ENCODE peak calls at places on chromosome 19, in ten cellular contexts. L is right atrium auricular region, C is A673, R is aorta, B is IMR-90, O is astrocyte, M is heart left ventricle, N is pancreas, J is neural progenitor cell, V is thoracic aorta. P is an unnamed sample.
A peak's percentile ranks its signal among the peaks of the same experiment; 100 is the strongest.

GRCh38 chr19:54792814-54793213 is 10.6 kb upstream of the KIR2DL4 start:
- DNase-seq in L (no peak), C (no peak), R (no peak), B (no peak), O (no peak), M (no peak), N (no peak), J (no peak), V (no peak), P (no peak)

GRCh38 chr19:46218160-46218559 is 11.4 kb upstream of the IGFL1 start:
- DNase-seq in L (no peak), C (peak; percentile 63), R (no peak), B (peak; percentile 6), O (peak; percentile 25), M (no peak), N (no peak), J (peak; percentile 89), V (no peak), P (no peak)

GRCh38 chr19:4208385-4209094 is 20.8 kb upstream of the EBI3 start:
- DNase-seq in L (no peak), C (peak; percentile 68), R (no peak), B (peak; percentile 43), O (peak; percentile 16), M (no peak), N (no peak), J (peak; percentile 54), V (no peak), P (no peak)

GRCh38 chr19:46211201-46211881 is 18.2 kb upstream of the IGFL1 start:
- DNase-seq in L (no peak), C (no peak), R (peak; percentile 53), B (no peak), O (no peak), M (no peak), N (peak; percentile 46), J (peak; percentile 33), V (no peak), P (no peak)

GRCh38 chr19:34489175-34489574 is 7.6 kb downstream of the WTIP start:
- DNase-seq in L (no peak), C (no peak), R (peak; percentile 17), B (no peak), O (no peak), M (no peak), N (no peak), J (no peak), V (no peak), P (no peak)

GRCh38 chr19:5036733-5037681 is 68.1 kb downstream of the KDM4B start:
- DNase-seq in L (no peak), C (peak; percentile 64), R (no peak), B (peak; percentile 72), O (peak; percentile 78), M (no peak), N (no peak), J (no peak), V (no peak), P (peak; percentile 86)

GRCh38 chr19:3186377-3186688 is 603 bp downstream of the NCLN start:
- DNase-seq in L (no peak), C (no peak), R (peak; percentile 77), B (no peak), O (no peak), M (no peak), N (no peak), J (peak; percentile 41), V (no peak), P (peak; percentile 73)

GRCh38 chr19:11580665-11581418 is 3.4 kb upstream of the ACP5 start:
- DNase-seq in L (peak; percentile 65), C (no peak), R (no peak), B (peak; percentile 8), O (no peak), M (no peak), N (no peak), J (no peak), V (no peak), P (no peak)

GRCh38 chr19:16366433-16367268 is 42.0 kb downstream of the KLF2 start:
- DNase-seq in L (no peak), C (no peak), R (peak; percentile 55), B (no peak), O (no peak), M (no peak), N (no peak), J (no peak), V (no peak), P (peak; percentile 51)

GRCh38 chr19:16197622-16198362 is at the start of gene AP1M1:
- DNase-seq in L (peak; percentile 98), C (peak; percentile 98), R (peak; percentile 100), B (peak; percentile 97), O (peak; percentile 90), M (peak; percentile 99), N (peak; percentile 98), J (peak; percentile 97), V (peak; percentile 89), P (peak; percentile 100)

GRCh38 chr19:1284293-1284978 is 1.2 kb upstream of the EFNA2 start:
- DNase-seq in L (no peak), C (no peak), R (no peak), B (no peak), O (no peak), M (no peak), N (no peak), J (no peak), V (no peak), P (no peak)

GRCh38 chr19:28285078-28285477 is 927.9 kb downstream of the UQCRFS1 start:
- DNase-seq in L (no peak), C (no peak), R (no peak), B (no peak), O (no peak), M (no peak), N (no peak), J (no peak), V (no peak), P (no peak)

GRCh38 chr19:28285917-28286316 is 927.0 kb downstream of the UQCRFS1 start:
- DNase-seq in L (no peak), C (no peak), R (no peak), B (no peak), O (no peak), M (no peak), N (no peak), J (no peak), V (no peak), P (no peak)

GRCh38 chr19:28283592-28283991 is 929.4 kb downstream of the UQCRFS1 start:
- DNase-seq in L (no peak), C (no peak), R (no peak), B (no peak), O (no peak), M (no peak), N (no peak), J (no peak), V (no peak), P (no peak)

GRCh38 chr19:28281676-28282075 is 931.3 kb downstream of the UQCRFS1 start:
- DNase-seq in L (no peak), C (no peak), R (no peak), B (no peak), O (no peak), M (no peak), N (no peak), J (no peak), V (no peak), P (no peak)

DNA sequence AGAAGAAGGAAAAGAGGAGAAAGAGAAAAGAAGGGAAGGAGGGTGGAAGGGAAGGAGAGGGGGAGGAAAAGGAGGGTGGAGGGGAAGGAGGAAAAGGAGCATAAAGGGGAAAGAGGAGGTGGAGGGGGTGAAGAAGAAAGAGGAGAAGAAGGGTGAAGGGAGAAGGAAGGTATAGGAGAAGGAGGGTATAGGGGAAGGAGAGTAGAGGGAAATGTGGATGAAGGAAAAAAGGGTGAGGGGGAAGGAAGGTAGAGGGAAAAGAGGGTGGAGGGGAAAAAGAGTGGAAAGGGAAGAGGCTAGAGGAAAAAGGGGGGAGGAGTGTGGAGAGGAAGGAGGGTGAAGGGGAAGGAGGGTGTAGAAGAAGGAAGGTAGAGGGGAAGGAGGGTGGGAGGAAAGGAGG is 928.6 kb downstream of the UQCRFS1 start:
- DNase-seq in L (no peak), C (no peak), R (no peak), B (no peak), O (no peak), M (no peak), N (no peak), J (no peak), V (no peak), P (no peak)
- H3K4me1 ChIP-seq in L (no peaks in the 10 kb centered on the region), C (peaks cover 6% of the 10 kb centered on the region), R (no peaks in the 10 kb centered on the region), B (no peaks in the 10 kb centered on the region), O (peaks cover 4% of the 10 kb centered on the region), M (peaks cover 2% of the 10 kb centered on the region), N (peaks cover 15% of the 10 kb centered on the region), J (peaks cover 9% of the 10 kb centered on the region), V (no peaks in the 10 kb centered on the region), P (no peaks in the 10 kb centered on the region)

DNA sequence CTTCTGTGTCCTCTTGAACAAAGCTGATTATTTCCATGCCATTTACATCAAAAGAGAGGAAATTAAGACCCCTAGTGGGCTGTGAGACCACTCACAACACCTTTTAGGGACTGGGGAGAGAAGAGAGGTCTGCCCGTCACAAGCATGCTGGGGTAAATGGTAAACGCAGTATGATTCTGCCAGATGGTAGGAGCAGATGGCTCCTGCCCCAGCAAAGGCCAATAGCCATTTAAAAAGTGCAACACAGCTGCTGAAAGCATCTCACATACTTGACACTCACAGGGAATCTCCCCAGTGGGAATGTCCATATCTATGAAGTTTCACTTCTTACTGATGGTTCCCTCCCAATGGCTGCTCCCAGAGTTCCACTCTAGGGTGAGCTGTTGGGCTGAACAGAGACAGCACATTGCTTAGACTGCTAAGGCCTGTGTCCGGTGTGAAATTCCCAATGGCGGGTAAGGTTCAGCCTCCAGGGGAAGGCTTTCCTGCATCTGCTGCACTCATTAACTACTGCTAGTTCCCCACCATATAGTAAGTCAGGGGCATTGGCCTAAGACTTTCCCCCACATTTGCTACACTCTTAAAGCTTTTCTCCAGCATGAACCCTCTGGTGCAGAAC is 7.4 kb downstream of the ZNF671 start:
- DNase-seq in L (no peak), C (no peak), R (no peak), B (no peak), O (no peak), M (no peak), N (no peak), J (no peak), V (no peak), P (no peak)
- H3K9me3 ChIP-seq in L (peaks cover 61% of the 10 kb centered on the region), C (peaks cover 55% of the 10 kb centered on the region), R (peaks cover 39% of the 10 kb centered on the region), B (peaks cover 56% of the 10 kb centered on the region), O (peaks cover 42% of the 10 kb centered on the region), M (peaks cover 92% of the 10 kb centered on the region), N (no peaks in the 10 kb centered on the region), J (no peaks in the 10 kb centered on the region), V (peaks cover 65% of the 10 kb centered on the region), P (peaks cover 14% of the 10 kb centered on the region)

GRCh38 chr19:39951065-39951650 is 16.7 kb upstream of the FCGBP start:
- DNase-seq in L (no peak), C (no peak), R (no peak), B (no peak), O (no peak), M (no peak), N (no peak), J (no peak), V (no peak), P (no peak)
- H3K4me3 ChIP-seq in L (no peak overlapping the region), C (peak overlapping the region; percentile 23), R (no peak overlapping the region), B (no peak overlapping the region), O (no peak overlapping the region), M (no peak overlapping the region), N (no peak overlapping the region), J (no peak overlapping the region), V (no peak overlapping the region), P (no peak overlapping the region)

DNA sequence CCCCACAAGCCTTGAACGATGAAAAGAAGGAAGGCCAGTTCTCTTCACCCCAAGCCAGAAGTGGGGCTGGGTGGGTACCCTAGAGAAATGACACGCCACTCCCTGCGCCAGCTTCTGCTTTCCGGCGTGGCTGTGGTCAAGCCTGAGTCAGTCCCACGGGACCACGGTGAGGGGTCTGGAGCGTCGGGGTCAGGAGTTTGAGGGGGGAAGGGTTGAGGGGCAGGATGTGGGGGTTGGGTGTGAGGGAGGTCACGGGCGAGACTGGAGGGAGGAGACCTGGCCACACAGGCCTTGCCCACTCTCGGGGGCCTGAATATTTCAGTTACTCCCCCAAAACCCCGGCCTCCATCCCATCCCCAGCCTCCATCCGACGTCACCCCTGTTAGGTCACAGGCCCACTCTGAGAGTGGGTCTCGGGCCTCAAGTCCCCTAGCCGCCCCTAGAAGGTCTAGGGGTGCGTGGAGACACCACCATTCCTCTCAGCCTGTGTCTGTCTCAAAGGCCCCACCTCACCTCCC is 500 bp upstream of the IFI30 start:
- DNase-seq in L (no peak), C (no peak), R (peak; percentile 87), B (no peak), O (no peak), M (peak; percentile 86), N (peak; percentile 38), J (no peak), V (no peak), P (peak; percentile 88)
- H3K4me1 ChIP-seq in L (no peaks in the 10 kb centered on the region), C (no peaks in the 10 kb centered on the region), R (no peaks in the 10 kb centered on the region), B (peaks cover 3% of the 10 kb centered on the region), O (no peaks in the 10 kb centered on the region), M (peaks cover 32% of the 10 kb centered on the region), N (peaks cover 3% of the 10 kb centered on the region), J (no peaks in the 10 kb centered on the region), V (peaks cover 12% of the 10 kb centered on the region), P (peaks cover 2% of the 10 kb centered on the region)